ENCODE peak calls at places on chromosome 14, in seven cellular contexts. Y is mesendoderm, O is H9, K is mesenchymal stem cell, V is IMR-90, N is H1, T is trophoblast cell. C is an unnamed sample.

GRCh38 chr14:104557086-104557485 is 22.5 kb upstream of the C14orf180 start:
- DNase-seq in Y (no peak), O (no peak), K (no peak), V (no peak), N (no peak), T (no peak), C (no peak)

GRCh38 chr14:47919334-47919846 is 244.0 kb upstream of the MDGA2 start:
- DNase-seq in Y (no peak), O (no peak), K (no peak), V (no peak), N (no peak), T (no peak), C (no peak)

GRCh38 chr14:99793213-99794155 is at the start of gene EML1:
- DNase-seq in Y (peak; percentile 84), O (peak; percentile 81), K (peak; percentile 79), V (peak; percentile 76), N (peak; percentile 41), T (peak; percentile 83), C (peak; percentile 85)

GRCh38 chr14:91839754-91840153 is 27.6 kb downstream of the TC2N start:
- DNase-seq in Y (no peak), O (no peak), K (no peak), V (no peak), N (no peak), T (no peak), C (no peak)

GRCh38 chr14:92922883-92923743 is at the start of gene CHGA:
- DNase-seq in Y (peak; percentile 78), O (peak; percentile 82), K (peak; percentile 44), V (peak; percentile 20), N (peak; percentile 31), T (peak; percentile 56), C (peak; percentile 82)

GRCh38 chr14:32298346-32298745 is 30.8 kb upstream of the AKAP6 start:
- DNase-seq in Y (peak; percentile 28), O (no peak), K (no peak), V (no peak), N (no peak), T (no peak), C (no peak)

GRCh38 chr14:101770183-101770582 is 8.7 kb downstream of the PPP2R5C start:
- DNase-seq in Y (no peak), O (no peak), K (no peak), V (no peak), N (no peak), T (no peak), C (no peak)

GRCh38 chr14:23364604-23365352 is at the start of gene EFS:
- DNase-seq in Y (peak; percentile 90), O (peak; percentile 58), K (peak; percentile 52), V (peak; percentile 18), N (no peak), T (no peak), C (peak; percentile 76)

GRCh38 chr14:54493293-54493692 is 4.5 kb upstream of the GMFB start:
- DNase-seq in Y (peak; percentile 74), O (peak; percentile 78), K (no peak), V (no peak), N (peak; percentile 13), T (no peak), C (no peak)

GRCh38 chr14:103332143-103332919 is 1.7 kb upstream of the EIF5 start:
- DNase-seq in Y (no peak), O (no peak), K (no peak), V (no peak), N (no peak), T (no peak), C (no peak)

GRCh38 chr14:39015964-39016577 is 87.0 kb downstream of the SEC23A start:
- DNase-seq in Y (no peak), O (no peak), K (peak; percentile 35), V (peak; percentile 13), N (no peak), T (peak; percentile 15), C (no peak)

GRCh38 chr14:74133833-74134481 is 49.2 kb downstream of the LIN52 start:
- DNase-seq in Y (peak; percentile 5), O (no peak), K (no peak), V (no peak), N (no peak), T (no peak), C (no peak)
- H3K18ac ChIP-seq in Y (no peak overlapping the region), O (no peak overlapping the region), K (no peak overlapping the region), V (no peak overlapping the region), N (no peak overlapping the region), T (no peak overlapping the region), C (no peak overlapping the region)

GRCh38 chr14:89368490-89369477 is 48.2 kb downstream of the FOXN3 start:
- DNase-seq in Y (no peak), O (no peak), K (peak; percentile 24), V (no peak), N (no peak), T (no peak), C (no peak)

GRCh38 chr14:89367449-89368120 is 49.4 kb downstream of the FOXN3 start:
- DNase-seq in Y (no peak), O (no peak), K (no peak), V (no peak), N (no peak), T (no peak), C (no peak)

GRCh38 chr14:89365071-89365801 is 51.8 kb downstream of the FOXN3 start:
- DNase-seq in Y (no peak), O (no peak), K (peak; percentile 57), V (peak; percentile 59), N (no peak), T (peak; percentile 39), C (no peak)

GRCh38 chr14:89364316-89364715 is 52.7 kb downstream of the FOXN3 start:
- DNase-seq in Y (no peak), O (no peak), K (no peak), V (no peak), N (no peak), T (no peak), C (no peak)

GRCh38 chr14:89366580-89367448 is 50.2 kb downstream of the FOXN3 start:
- DNase-seq in Y (no peak), O (no peak), K (no peak), V (no peak), N (no peak), T (no peak), C (no peak)
- H3K18ac ChIP-seq in Y (no peak overlapping the region), O (peak overlapping the region; percentile 25), K (no peak overlapping the region), V (no peak overlapping the region), N (no peak overlapping the region), T (no peak overlapping the region), C (no peak overlapping the region)

GRCh38 chr14:75724414-75725204 is 63.6 kb downstream of the TTLL5 start:
- DNase-seq in Y (no peak), O (no peak), K (no peak), V (no peak), N (no peak), T (no peak), C (no peak)
- H3K18ac ChIP-seq in Y (no peak overlapping the region), O (no peak overlapping the region), K (no peak overlapping the region), V (no peak overlapping the region), N (no peak overlapping the region), T (peak overlapping the region; percentile 25), C (no peak overlapping the region)

GRCh38 chr14:58765375-58765774 is 127.6 kb downstream of the DACT1 start:
- DNase-seq in Y (no peak), O (no peak), K (peak; percentile 58), V (no peak), N (no peak), T (no peak), C (no peak)

GRCh38 chr14:58768977-58769376 is 131.2 kb downstream of the DACT1 start:
- DNase-seq in Y (peak; percentile 90), O (peak; percentile 69), K (no peak), V (no peak), N (peak; percentile 51), T (no peak), C (no peak)

GRCh38 chr14:58769766-58770165 is 132.0 kb downstream of the DACT1 start:
- DNase-seq in Y (no peak), O (no peak), K (no peak), V (no peak), N (no peak), T (no peak), C (no peak)

GRCh38 chr14:58763210-58763609 is 125.4 kb downstream of the DACT1 start:
- DNase-seq in Y (peak; percentile 55), O (no peak), K (peak; percentile 37), V (no peak), N (no peak), T (no peak), C (no peak)

GRCh38 chr14:58765843-58766242 is 128.1 kb downstream of the DACT1 start:
- DNase-seq in Y (peak; percentile 72), O (no peak), K (no peak), V (no peak), N (no peak), T (no peak), C (no peak)
- H3K18ac ChIP-seq in Y (no peak overlapping the region), O (no peak overlapping the region), K (no peak overlapping the region), V (no peak overlapping the region), N (no peak overlapping the region), T (no peak overlapping the region), C (no peak overlapping the region)

DNA sequence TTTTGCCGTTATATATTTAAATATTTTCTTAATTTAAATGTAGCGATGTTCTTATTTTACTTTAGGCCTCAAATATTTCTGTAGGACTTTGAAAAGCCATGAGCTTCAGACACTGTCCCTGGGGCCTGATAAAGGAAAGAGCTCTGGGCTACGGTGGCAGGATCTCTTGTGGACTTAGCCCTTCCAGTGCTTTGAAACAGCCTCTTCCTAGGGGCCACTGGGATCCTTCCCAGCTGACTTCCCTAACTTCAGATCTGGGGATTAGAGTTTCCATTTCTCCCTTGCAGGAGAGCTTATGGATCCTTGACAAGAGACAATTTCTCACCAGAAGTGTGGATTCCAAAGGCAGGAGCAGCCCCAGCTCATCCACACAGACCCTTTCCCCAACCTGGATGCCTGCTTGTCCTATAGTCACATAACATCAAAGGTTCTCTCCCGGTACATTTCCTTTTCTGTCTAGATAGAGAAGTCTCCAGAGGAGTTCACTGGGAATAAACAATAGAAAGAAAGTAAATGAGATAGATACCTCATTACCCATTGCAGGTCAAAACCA is 221.4 kb downstream of the TTC6 start:
- DNase-seq in Y (peak; percentile 21), O (no peak), K (no peak), V (no peak), N (no peak), T (no peak), C (no peak)
- H3K18ac ChIP-seq in Y (peak overlapping the region; percentile 80), O (no peak overlapping the region), K (no peak overlapping the region), V (no peak overlapping the region), N (no peak overlapping the region), T (no peak overlapping the region), C (peak overlapping the region; percentile 67)

DNA sequence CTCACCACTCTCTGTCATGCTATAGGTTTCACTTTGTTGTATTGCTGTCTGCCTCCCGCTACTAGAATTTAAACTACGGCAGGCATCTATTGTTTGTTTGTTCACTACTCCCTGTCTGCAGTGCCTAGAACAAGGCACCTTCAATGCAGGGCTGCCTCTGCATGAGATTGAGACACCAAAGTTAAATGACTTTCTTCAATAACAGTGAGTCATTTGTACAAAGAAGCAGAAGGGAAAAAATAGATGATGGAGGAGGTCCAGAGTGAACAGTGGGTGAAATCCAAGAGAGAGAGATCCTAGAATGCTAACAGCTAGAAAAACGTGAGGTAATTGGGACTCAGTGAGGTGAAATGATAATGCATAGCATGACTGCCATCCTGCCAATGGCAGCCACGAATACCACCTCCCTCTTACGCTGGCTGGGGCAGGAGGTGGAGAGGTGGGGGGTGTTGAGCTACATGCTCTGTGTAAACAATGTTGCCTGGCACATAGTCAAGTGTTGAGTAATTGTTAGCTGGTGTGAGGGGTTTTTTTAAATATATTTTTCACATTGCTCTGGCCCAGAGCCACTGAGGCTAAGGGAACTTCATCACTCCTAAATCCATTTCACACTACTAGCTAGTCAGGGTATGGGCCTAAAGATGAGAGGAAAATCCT is 367.6 kb downstream of the RPS29 start:
- DNase-seq in Y (peak; percentile 15), O (no peak), K (peak; percentile 42), V (no peak), N (no peak), T (no peak), C (no peak)
- H3K18ac ChIP-seq in Y (no peak overlapping the region), O (no peak overlapping the region), K (no peak overlapping the region), V (no peak overlapping the region), N (no peak overlapping the region), T (no peak overlapping the region), C (no peak overlapping the region)

C was measured in neuronal stem cell.